ENCODE peak calls at places on chromosomes 3 and 15, in four cellular contexts. One of them, this sample, is unnamed.
A peak's percentile ranks its signal among the peaks of the same experiment; 100 is the strongest.

GRCh38 chr15:98794211-98794610 is 145.9 kb downstream of the IGF1R start:
- DNase-seq in T-helper 17 cell: no peak
- DNase-seq in esophagus squamous epithelium: no peak
- DNase-seq in T-helper 9 cell: no peak
- DNase-seq in this sample: no peak

GRCh38 chr3:43621406-43621973 is 321 bp downstream of the ANO10 start:
- DNase-seq in T-helper 17 cell: no peak
- DNase-seq in esophagus squamous epithelium: no peak
- DNase-seq in T-helper 9 cell: peak; percentile 2
- DNase-seq in this sample: no peak

GRCh38 chr15:87498545-87498944 is 758.0 kb downstream of the NTRK3 start:
- DNase-seq in T-helper 17 cell: no peak
- DNase-seq in esophagus squamous epithelium: no peak
- DNase-seq in T-helper 9 cell: no peak
- DNase-seq in this sample: no peak

GRCh38 chr3:197124713-197125112 is 95.1 kb upstream of the MELTF start:
- DNase-seq in T-helper 17 cell: no peak
- DNase-seq in esophagus squamous epithelium: no peak
- DNase-seq in T-helper 9 cell: no peak
- DNase-seq in this sample: no peak

GRCh38 chr15:88880944-88881740 is 14.2 kb downstream of the HAPLN3 start:
- DNase-seq in T-helper 17 cell: no peak
- DNase-seq in esophagus squamous epithelium: no peak
- DNase-seq in T-helper 9 cell: no peak
- DNase-seq in this sample: no peak

GRCh38 chr3:32975891-32976290 is 24.4 kb downstream of the CCR4 start:
- DNase-seq in T-helper 17 cell: no peak
- DNase-seq in esophagus squamous epithelium: no peak
- DNase-seq in T-helper 9 cell: no peak
- DNase-seq in this sample: no peak

GRCh38 chr3:196813903-196814302 is 53.8 kb upstream of the SENP5 start:
- DNase-seq in T-helper 17 cell: no peak
- DNase-seq in esophagus squamous epithelium: no peak
- DNase-seq in T-helper 9 cell: no peak
- DNase-seq in this sample: no peak

GRCh38 chr15:73572296-73572695 is 60.9 kb downstream of the NPTN start:
- DNase-seq in T-helper 17 cell: no peak
- DNase-seq in esophagus squamous epithelium: no peak
- DNase-seq in T-helper 9 cell: no peak
- DNase-seq in this sample: no peak

GRCh38 chr3:24923565-24923964 is 428.9 kb upstream of the THRB start:
- DNase-seq in T-helper 17 cell: no peak
- DNase-seq in esophagus squamous epithelium: no peak
- DNase-seq in T-helper 9 cell: no peak
- DNase-seq in this sample: no peak

GRCh38 chr15:65851981-65852380 is 17.3 kb upstream of the RAB11A start:
- DNase-seq in T-helper 17 cell: no peak
- DNase-seq in esophagus squamous epithelium: no peak
- DNase-seq in T-helper 9 cell: no peak
- DNase-seq in this sample: no peak

GRCh38 chr15:78808550-78808949 is 2.7 kb downstream of the ADAMTS7 start:
- DNase-seq in T-helper 17 cell: no peak
- DNase-seq in esophagus squamous epithelium: no peak
- DNase-seq in T-helper 9 cell: no peak
- DNase-seq in this sample: no peak

GRCh38 chr15:98442379-98442833 is 205.9 kb upstream of the IGF1R start:
- DNase-seq in T-helper 17 cell: no peak
- DNase-seq in esophagus squamous epithelium: no peak
- DNase-seq in T-helper 9 cell: no peak
- DNase-seq in this sample: peak; percentile 14

GRCh38 chr15:90814193-90814811 is 54.1 kb upstream of the FURIN start:
- DNase-seq in T-helper 17 cell: no peak
- DNase-seq in esophagus squamous epithelium: no peak
- DNase-seq in T-helper 9 cell: no peak
- DNase-seq in this sample: no peak

GRCh38 chr3:141844108-141844507 is 32.3 kb upstream of the ATP1B3 start:
- DNase-seq in T-helper 17 cell: no peak
- DNase-seq in esophagus squamous epithelium: no peak
- DNase-seq in T-helper 9 cell: no peak
- DNase-seq in this sample: no peak

GRCh38 chr15:23403550-23403949 is 43.5 kb downstream of the GOLGA6L2 start:
- DNase-seq in T-helper 17 cell: no peak
- DNase-seq in esophagus squamous epithelium: no peak
- DNase-seq in T-helper 9 cell: no peak
- DNase-seq in this sample: no peak

GRCh38 chr3:128486692-128487537 is 6.1 kb downstream of the GATA2 start:
- DNase-seq in T-helper 17 cell: no peak
- DNase-seq in esophagus squamous epithelium: no peak
- DNase-seq in T-helper 9 cell: no peak
- DNase-seq in this sample: peak; percentile 44

GRCh38 chr15:65833501-65834220 is 35.6 kb upstream of the RAB11A start:
- DNase-seq in T-helper 17 cell: no peak
- DNase-seq in esophagus squamous epithelium: no peak
- DNase-seq in T-helper 9 cell: no peak
- DNase-seq in this sample: no peak

GRCh38 chr3:180180795-180181194 is 144.1 kb upstream of the PEX5L start:
- DNase-seq in T-helper 17 cell: no peak
- DNase-seq in esophagus squamous epithelium: no peak
- DNase-seq in T-helper 9 cell: no peak
- DNase-seq in this sample: no peak

GRCh38 chr3:192607798-192608197 is 119.5 kb downstream of the FGF12 start:
- DNase-seq in T-helper 17 cell: no peak
- DNase-seq in esophagus squamous epithelium: no peak
- DNase-seq in T-helper 9 cell: no peak
- DNase-seq in this sample: no peak

GRCh38 chr3:40985195-40985594 is 214.1 kb upstream of the CTNNB1 start:
- DNase-seq in T-helper 17 cell: no peak
- DNase-seq in esophagus squamous epithelium: no peak
- DNase-seq in T-helper 9 cell: no peak
- DNase-seq in this sample: no peak

GRCh38 chr15:63381301-63382192 is at the start of gene CA12:
- DNase-seq in T-helper 17 cell: no peak
- DNase-seq in esophagus squamous epithelium: no peak
- DNase-seq in T-helper 9 cell: no peak
- DNase-seq in this sample: no peak

GRCh38 chr15:101264911-101265641 is 12.2 kb downstream of the SELENOS start:
- DNase-seq in T-helper 17 cell: no peak
- DNase-seq in esophagus squamous epithelium: no peak
- DNase-seq in T-helper 9 cell: no peak
- DNase-seq in this sample: no peak

GRCh38 chr3:50428007-50428633 is 68.8 kb upstream of the TMEM115 start:
- DNase-seq in T-helper 17 cell: no peak
- DNase-seq in esophagus squamous epithelium: no peak
- DNase-seq in T-helper 9 cell: no peak
- DNase-seq in this sample: peak; percentile 31

GRCh38 chr3:36814776-36815175 is 50.4 kb upstream of the DCLK3 start:
- DNase-seq in T-helper 17 cell: no peak
- DNase-seq in esophagus squamous epithelium: no peak
- DNase-seq in T-helper 9 cell: no peak
- DNase-seq in this sample: no peak

GRCh38 chr3:70999730-71000129 is 583.8 kb downstream of the FOXP1 start:
- DNase-seq in T-helper 17 cell: no peak
- DNase-seq in esophagus squamous epithelium: no peak
- DNase-seq in T-helper 9 cell: no peak
- DNase-seq in this sample: no peak

GRCh38 chr3:160941885-160942494 is 163.2 kb downstream of the B3GALNT1 start:
- DNase-seq in T-helper 17 cell: no peak
- DNase-seq in esophagus squamous epithelium: no peak
- DNase-seq in T-helper 9 cell: peak; percentile 61
- DNase-seq in this sample: peak; percentile 46

GRCh38 chr15:42270996-42271395 is 2.0 kb upstream of the GANC start:
- DNase-seq in T-helper 17 cell: no peak
- DNase-seq in esophagus squamous epithelium: no peak
- DNase-seq in T-helper 9 cell: no peak
- DNase-seq in this sample: no peak

GRCh38 chr3:46987485-46988401 is 8.3 kb downstream of the NBEAL2 start:
- DNase-seq in T-helper 17 cell: peak; percentile 84
- DNase-seq in esophagus squamous epithelium: peak; percentile 57
- DNase-seq in T-helper 9 cell: peak; percentile 87
- DNase-seq in this sample: peak; percentile 92

GRCh38 chr3:10693457-10693856 is 122.6 kb upstream of the SLC6A11 start:
- DNase-seq in T-helper 17 cell: no peak
- DNase-seq in esophagus squamous epithelium: no peak
- DNase-seq in T-helper 9 cell: no peak
- DNase-seq in this sample: no peak

GRCh38 chr15:68303560-68304436 is 26.3 kb downstream of the FEM1B start:
- DNase-seq in T-helper 17 cell: no peak
- DNase-seq in esophagus squamous epithelium: no peak
- DNase-seq in T-helper 9 cell: no peak
- DNase-seq in this sample: no peak

GRCh38 chr3:67006460-67006859 is 8.4 kb downstream of the KBTBD8 start:
- DNase-seq in T-helper 17 cell: no peak
- DNase-seq in esophagus squamous epithelium: no peak
- DNase-seq in T-helper 9 cell: no peak
- DNase-seq in this sample: no peak

GRCh38 chr3:51680196-51680595 is 9.1 kb downstream of the TEX264 start:
- DNase-seq in T-helper 17 cell: no peak
- DNase-seq in esophagus squamous epithelium: no peak
- DNase-seq in T-helper 9 cell: no peak
- DNase-seq in this sample: peak; percentile 19

GRCh38 chr3:50415066-50415465 is 55.7 kb upstream of the TMEM115 start:
- DNase-seq in T-helper 17 cell: no peak
- DNase-seq in esophagus squamous epithelium: no peak
- DNase-seq in T-helper 9 cell: no peak
- DNase-seq in this sample: no peak

GRCh38 chr15:71707230-71708051 is 102.9 kb upstream of the NR2E3 start:
- DNase-seq in T-helper 17 cell: no peak
- DNase-seq in esophagus squamous epithelium: no peak
- DNase-seq in T-helper 9 cell: no peak
- DNase-seq in this sample: no peak

GRCh38 chr15:93523490-93523889 is 434.5 kb upstream of the RGMA start:
- DNase-seq in T-helper 17 cell: no peak
- DNase-seq in esophagus squamous epithelium: no peak
- DNase-seq in T-helper 9 cell: no peak
- DNase-seq in this sample: no peak

GRCh38 chr3:133572158-133573053 is 1.1 kb upstream of the CDV3 start:
- DNase-seq in T-helper 17 cell: no peak
- DNase-seq in esophagus squamous epithelium: no peak
- DNase-seq in T-helper 9 cell: no peak
- DNase-seq in this sample: peak; percentile 28

This sample was measured in CD8-positive, alpha-beta memory T cell.